ENCODE peak calls at places on chromosomes 5 and 9, in ten cellular contexts. C, A, I, Q, T, W, R, E, Z and F are unnamed samples.

GRCh38 chr9:78493166-78493742 is 196.3 kb downstream of the PSAT1 start:
- DNase-seq in Z (no peak), R (no peak), I (no peak), T (no peak), Q (no peak), W (no peak), E (no peak), C (no peak), A (no peak), F (no peak)

GRCh38 chr9:123863164-123863855 is 66.6 kb downstream of the DENND1A start:
- DNase-seq in C (no peak), R (no peak), I (peak; percentile 94), T (peak; percentile 33), Z (no peak), E (no peak), A (no peak), Q (peak; percentile 3), W (no peak), F (no peak)

GRCh38 chr5:154287136-154287535 is 96.6 kb downstream of the GALNT10 start:
- DNase-seq in C (no peak), T (no peak), W (no peak), Z (no peak), Q (peak; percentile 72), E (peak; percentile 71), I (no peak), A (no peak), R (peak; percentile 95), F (no peak)

GRCh38 chr9:114898741-114899140 is 31.6 kb downstream of the TNFSF8 start:
- DNase-seq in Q (no peak), I (peak; percentile 29), T (peak; percentile 76), R (peak; percentile 81), Z (peak; percentile 75), W (no peak), C (no peak), A (peak; percentile 68), E (no peak), F (peak; percentile 82)

GRCh38 chr9:113589890-113590289 is 126.4 kb downstream of the RGS3 start:
- DNase-seq in E (no peak), Q (peak; percentile 46), Z (no peak), A (no peak), C (no peak), R (peak; percentile 71), W (no peak), T (peak; percentile 38), I (peak; percentile 61), F (no peak)

GRCh38 chr5:13780081-13780480 is 164.4 kb downstream of the DNAH5 start:
- DNase-seq in A (no peak), I (no peak), E (no peak), Q (no peak), T (no peak), Z (no peak), C (no peak), W (no peak), R (no peak), F (no peak)

GRCh38 chr5:19855031-19855430 is 133.0 kb downstream of the CDH18 start:
- DNase-seq in I (no peak), Q (no peak), E (no peak), A (no peak), R (no peak), C (no peak), Z (no peak), W (no peak), T (no peak), F (no peak)

GRCh38 chr9:125829743-125830142 is 82.6 kb downstream of the PBX3 start:
- DNase-seq in E (no peak), Z (peak; percentile 60), R (peak; percentile 50), I (peak; percentile 1), W (no peak), A (peak; percentile 28), C (no peak), T (peak; percentile 27), Q (peak; percentile 7), F (peak; percentile 50)

GRCh38 chr9:94697972-94698581 is 28.4 kb upstream of the AOPEP start:
- DNase-seq in I (no peak), C (no peak), R (no peak), A (no peak), Z (no peak), T (no peak), W (peak; percentile 31), Q (peak; percentile 14), E (no peak), F (no peak)

GRCh38 chr5:17203329-17204132 is 13.9 kb upstream of the BASP1 start:
- DNase-seq in Q (peak; percentile 86), W (peak; percentile 24), I (peak; percentile 91), E (peak; percentile 51), C (peak; percentile 26), R (peak; percentile 82), A (no peak), Z (no peak), T (no peak), F (no peak)

GRCh38 chr5:143314664-143315063 is 88.8 kb downstream of the NR3C1 start:
- DNase-seq in Z (no peak), E (no peak), I (peak; percentile 6), Q (peak; percentile 69), C (no peak), T (no peak), R (peak; percentile 69), W (no peak), A (no peak), F (no peak)

GRCh38 chr9:97694768-97695167 is 2.4 kb downstream of the XPA start:
- DNase-seq in C (no peak), R (no peak), Z (no peak), E (no peak), T (no peak), I (no peak), A (no peak), W (no peak), Q (no peak), F (no peak)

GRCh38 chr9:117825609-117826347 is 121.6 kb downstream of the TLR4 start:
- DNase-seq in R (no peak), E (no peak), T (peak; percentile 54), C (no peak), W (no peak), Q (no peak), I (no peak), Z (peak; percentile 25), A (peak; percentile 15), F (peak; percentile 8)

GRCh38 chr5:102701748-102702147 is 53.4 kb upstream of the PAM start:
- DNase-seq in C (no peak), Q (no peak), T (no peak), A (no peak), W (no peak), I (no peak), E (no peak), R (no peak), Z (no peak), F (no peak)

GRCh38 chr9:93119953-93120845 is 13.9 kb downstream of the NINJ1 start:
- DNase-seq in W (peak; percentile 41), E (peak; percentile 88), R (peak; percentile 80), I (no peak), C (peak; percentile 63), A (no peak), T (peak; percentile 89), Q (peak; percentile 95), Z (peak; percentile 43), F (no peak)

GRCh38 chr9:78775889-78776288 is 479.0 kb downstream of the PSAT1 start:
- DNase-seq in A (no peak), C (no peak), R (no peak), Q (no peak), T (no peak), Z (no peak), I (peak; percentile 23), E (no peak), W (no peak), F (no peak)

GRCh38 chr5:45532826-45533624 is 163.2 kb downstream of the HCN1 start:
- DNase-seq in Q (no peak), I (no peak), W (no peak), A (no peak), R (no peak), E (no peak), T (no peak), Z (no peak), C (no peak), F (no peak)

GRCh38 chr5:53576674-53577073 is 16.2 kb downstream of the NDUFS4 start:
- DNase-seq in E (no peak), T (no peak), W (no peak), Q (no peak), Z (no peak), I (no peak), C (no peak), R (no peak), A (no peak), F (no peak)

GRCh38 chr5:169192572-169192971 is 108.4 kb downstream of the SLIT3 start:
- DNase-seq in W (no peak), E (no peak), I (no peak), C (no peak), R (no peak), T (no peak), Z (no peak), A (no peak), Q (no peak), F (no peak)

GRCh38 chr5:133299021-133299420 is 247.2 kb downstream of the HSPA4 start:
- DNase-seq in C (no peak), Z (no peak), R (no peak), A (no peak), W (no peak), T (no peak), I (no peak), Q (no peak), E (no peak), F (no peak)

GRCh38 chr5:55234171-55234700 is 828 bp upstream of the CCNO start:
- DNase-seq in Z (no peak), C (no peak), W (peak; percentile 6), Q (no peak), R (peak; percentile 35), E (peak; percentile 46), I (peak; percentile 49), A (no peak), T (no peak), F (no peak)

GRCh38 chr9:88179080-88179521 is 40.8 kb upstream of the SPATA31C2 start:
- DNase-seq in C (no peak), A (peak; percentile 3), Q (no peak), W (no peak), T (no peak), R (no peak), E (no peak), Z (peak; percentile 8), I (no peak), F (peak; percentile 33)

GRCh38 chr5:135965504-135965903 is 10.7 kb upstream of the LECT2 start:
- DNase-seq in I (no peak), T (no peak), Q (no peak), W (no peak), A (no peak), Z (no peak), E (no peak), C (no peak), R (no peak), F (no peak)

GRCh38 chr9:36158122-36158521 is 11.1 kb upstream of the CCIN start:
- DNase-seq in E (no peak), R (no peak), T (peak; percentile 69), W (no peak), I (no peak), A (no peak), Q (no peak), Z (no peak), C (no peak), F (no peak)

GRCh38 chr9:131889437-131890244 is 149.8 kb upstream of the RAPGEF1 start:
- DNase-seq in A (no peak), Q (no peak), W (no peak), Z (no peak), C (no peak), I (no peak), E (no peak), R (no peak), T (no peak), F (no peak)

GRCh38 chr9:108543251-108543768 is 312.5 kb downstream of the ACTL7B start:
- DNase-seq in T (no peak), R (no peak), C (no peak), W (no peak), I (no peak), A (no peak), Z (no peak), Q (peak; percentile 26), E (peak; percentile 26), F (no peak)

GRCh38 chr5:75574791-75575190 is 36.5 kb upstream of the ANKDD1B start:
- DNase-seq in R (peak; percentile 49), T (no peak), W (no peak), Q (no peak), E (no peak), A (no peak), C (no peak), Z (no peak), I (no peak), F (no peak)

GRCh38 chr9:127162046-127162445 is 39.6 kb upstream of the ANGPTL2 start:
- DNase-seq in Q (no peak), T (peak; percentile 24), C (no peak), I (no peak), W (no peak), E (no peak), A (no peak), R (no peak), Z (no peak), F (no peak)